ENCODE peak calls at places on chromosomes 12 and 14, in four cellular contexts. One of them, this sample, is unnamed.

GRCh38 chr12:46179693-46180452 is 89.0 kb downstream of the SLC38A1 start:
- DNase-seq in cardiac muscle cell: no peak
- DNase-seq in AG04450: no peak
- DNase-seq in IMR-90: no peak
- DNase-seq in this sample: no peak

GRCh38 chr14:92906823-92907222 is 16.1 kb upstream of the CHGA start:
- DNase-seq in cardiac muscle cell: no peak
- DNase-seq in AG04450: no peak
- DNase-seq in IMR-90: no peak
- DNase-seq in this sample: no peak

GRCh38 chr12:110171186-110171538 is 47.0 kb downstream of the IFT81 start:
- DNase-seq in cardiac muscle cell: no peak
- DNase-seq in AG04450: no peak
- DNase-seq in IMR-90: no peak
- DNase-seq in this sample: no peak

GRCh38 chr14:68780358-68781160 is 12.3 kb downstream of the ZFP36L1 start:
- DNase-seq in cardiac muscle cell: peak; percentile 89
- DNase-seq in AG04450: no peak
- DNase-seq in IMR-90: peak; percentile 62
- DNase-seq in this sample: no peak

GRCh38 chr12:66755727-66756395 is 77.0 kb upstream of the GRIP1 start:
- DNase-seq in cardiac muscle cell: no peak
- DNase-seq in AG04450: no peak
- DNase-seq in IMR-90: no peak
- DNase-seq in this sample: no peak

GRCh38 chr14:22557846-22558220 is 31.2 kb downstream of the DAD1 start:
- DNase-seq in cardiac muscle cell: no peak
- DNase-seq in AG04450: no peak
- DNase-seq in IMR-90: no peak
- DNase-seq in this sample: no peak

GRCh38 chr12:6871052-6871957 is 1.8 kb downstream of the SPSB2 start:
- DNase-seq in cardiac muscle cell: peak; percentile 21
- DNase-seq in AG04450: no peak
- DNase-seq in IMR-90: no peak
- DNase-seq in this sample: no peak

GRCh38 chr12:31958601-31959000 is 614 bp upstream of the RESF1 start:
- DNase-seq in cardiac muscle cell: no peak
- DNase-seq in AG04450: no peak
- DNase-seq in IMR-90: no peak
- DNase-seq in this sample: no peak

GRCh38 chr12:94832780-94833760 is 170.4 kb downstream of the NDUFA12 start:
- DNase-seq in cardiac muscle cell: peak; percentile 29
- DNase-seq in AG04450: no peak
- DNase-seq in IMR-90: peak; percentile 1
- DNase-seq in this sample: no peak

GRCh38 chr12:70074510-70074909 is 168.7 kb upstream of the CNOT2 start:
- DNase-seq in cardiac muscle cell: no peak
- DNase-seq in AG04450: no peak
- DNase-seq in IMR-90: no peak
- DNase-seq in this sample: no peak

GRCh38 chr12:32399373-32400113 is at the start of gene FGD4:
- DNase-seq in cardiac muscle cell: peak; percentile 91
- DNase-seq in AG04450: peak; percentile 13
- DNase-seq in IMR-90: peak; percentile 56
- DNase-seq in this sample: peak; percentile 87

GRCh38 chr14:37623552-37623951 is 28.1 kb downstream of the TTC6 start:
- DNase-seq in cardiac muscle cell: peak; percentile 55
- DNase-seq in AG04450: no peak
- DNase-seq in IMR-90: peak; percentile 81
- DNase-seq in this sample: peak; percentile 85

GRCh38 chr12:24364921-24365320 is 415.5 kb upstream of the SOX5 start:
- DNase-seq in cardiac muscle cell: no peak
- DNase-seq in AG04450: no peak
- DNase-seq in IMR-90: no peak
- DNase-seq in this sample: no peak

GRCh38 chr12:111322336-111323250 is 46.3 kb downstream of the PHETA1 start:
- DNase-seq in cardiac muscle cell: no peak
- DNase-seq in AG04450: no peak
- DNase-seq in IMR-90: no peak
- DNase-seq in this sample: no peak

GRCh38 chr14:61343471-61343870 is 22.1 kb downstream of the PRKCH start:
- DNase-seq in cardiac muscle cell: peak; percentile 34
- DNase-seq in AG04450: no peak
- DNase-seq in IMR-90: no peak
- DNase-seq in this sample: no peak

DNA sequence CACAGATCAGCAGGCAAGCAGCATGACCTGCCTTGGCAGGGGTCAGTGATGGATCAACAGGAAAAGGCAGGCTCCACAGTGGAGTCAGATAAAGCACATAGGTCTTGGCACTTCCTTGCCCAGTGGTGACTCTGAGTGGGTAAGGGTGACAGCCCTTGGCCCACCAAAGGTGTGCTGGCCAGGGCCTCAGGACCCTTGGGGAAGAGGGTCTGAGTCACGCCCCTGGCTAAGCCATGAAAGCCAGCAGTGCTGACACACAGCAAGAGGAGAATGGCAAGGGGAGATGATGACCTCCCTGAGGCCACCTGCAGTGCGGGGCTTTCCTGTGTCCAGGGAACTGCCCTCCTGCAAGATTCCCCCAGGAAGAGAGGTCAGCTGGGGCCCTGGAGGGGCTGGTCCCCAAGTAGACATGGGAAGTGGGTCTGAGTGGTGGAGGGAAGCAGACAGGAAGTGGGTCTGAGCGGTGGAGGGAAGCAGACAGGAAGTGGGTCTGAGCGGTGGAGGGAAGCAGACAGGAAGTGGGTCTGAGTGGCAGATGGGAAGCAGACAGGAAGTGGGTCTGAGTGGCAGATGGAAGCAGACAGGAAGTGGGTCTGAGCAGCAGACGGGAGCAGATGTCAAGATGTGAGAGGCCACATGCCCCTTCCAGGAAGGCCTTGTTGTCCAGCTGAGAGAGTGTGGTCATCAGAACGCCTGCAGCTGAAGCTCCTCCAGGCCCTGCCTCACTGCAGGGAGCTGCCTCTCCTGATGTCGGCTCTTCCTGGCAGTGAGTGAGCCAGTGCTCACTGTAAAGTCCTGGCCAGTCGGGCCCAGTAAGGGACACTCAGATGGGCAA is 34.8 kb downstream of the DIO3 start:
- DNase-seq in cardiac muscle cell: no peak
- DNase-seq in AG04450: no peak
- DNase-seq in IMR-90: no peak
- DNase-seq in this sample: no peak
- H3K4me3 ChIP-seq in cardiac muscle cell: no peak overlapping the region
- H3K4me3 ChIP-seq in AG04450: no peak overlapping the region
- H3K4me3 ChIP-seq in IMR-90: no peak overlapping the region
- H3K4me3 ChIP-seq in this sample: no peak overlapping the region

GRCh38 chr12:118052324-118053070 is 8.5 kb downstream of the WSB2 start:
- DNase-seq in cardiac muscle cell: peak; percentile 95
- DNase-seq in AG04450: peak; percentile 72
- DNase-seq in IMR-90: peak; percentile 95
- DNase-seq in this sample: no peak
- TF ChIP-seq CTCF in cardiac muscle cell: no peak
- TF ChIP-seq CTCF in AG04450: no peak
- TF ChIP-seq CTCF in IMR-90: no peak
- TF ChIP-seq CTCF in this sample: no peak

DNA sequence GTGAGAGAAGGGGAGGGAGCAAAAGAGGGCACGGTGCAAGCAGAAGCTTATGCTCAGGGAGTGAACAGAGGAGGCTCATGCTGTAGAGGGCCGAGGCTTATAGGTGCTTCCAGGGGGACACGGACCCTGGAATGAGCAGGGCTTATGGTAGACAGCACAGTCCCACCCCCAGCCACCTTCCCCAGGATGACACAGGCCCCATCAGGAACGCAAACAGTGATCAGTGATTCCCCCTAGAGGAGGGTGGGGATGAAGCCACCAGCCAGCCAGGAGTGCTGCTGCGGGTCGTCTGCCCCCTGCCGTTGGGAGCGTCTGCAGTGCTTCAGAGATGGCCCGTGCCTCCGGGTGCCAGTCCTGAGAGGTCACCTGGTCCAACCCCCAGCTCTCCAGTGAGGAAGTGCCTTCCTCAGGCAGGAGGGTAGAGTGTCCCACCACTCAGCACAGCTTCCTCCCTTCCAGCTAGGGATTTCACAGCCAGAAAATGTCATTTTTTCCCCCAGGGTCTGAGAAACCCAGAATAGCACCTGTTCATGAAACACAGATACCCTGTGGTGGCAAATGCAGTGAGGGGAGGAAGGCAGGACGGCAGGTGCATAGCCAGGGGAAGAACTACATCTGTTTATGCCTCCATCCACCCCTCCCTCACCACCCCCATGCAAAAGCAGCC is 60.7 kb downstream of the SLC6A12 start:
- DNase-seq in cardiac muscle cell: peak; percentile 60
- DNase-seq in AG04450: no peak
- DNase-seq in IMR-90: peak; percentile 54
- DNase-seq in this sample: no peak
- H3K4me3 ChIP-seq in cardiac muscle cell: no peak overlapping the region
- H3K4me3 ChIP-seq in AG04450: no peak overlapping the region
- H3K4me3 ChIP-seq in IMR-90: no peak overlapping the region
- H3K4me3 ChIP-seq in this sample: no peak overlapping the region

GRCh38 chr12:3218150-3218845 is 141.1 kb downstream of the TSPAN9 start:
- DNase-seq in cardiac muscle cell: peak; percentile 89
- DNase-seq in AG04450: no peak
- DNase-seq in IMR-90: peak; percentile 78
- DNase-seq in this sample: no peak
- TF ChIP-seq CTCF in cardiac muscle cell: peak; percentile 28
- TF ChIP-seq CTCF in AG04450: peak; percentile 8
- TF ChIP-seq CTCF in IMR-90: no peak
- TF ChIP-seq CTCF in this sample: no peak

GRCh38 chr14:73753887-73754880 is 40.0 kb upstream of the PNMA1 start:
- DNase-seq in cardiac muscle cell: peak; percentile 38
- DNase-seq in AG04450: no peak
- DNase-seq in IMR-90: no peak
- DNase-seq in this sample: no peak
- H3K4me3 ChIP-seq in cardiac muscle cell: no peak overlapping the region
- H3K4me3 ChIP-seq in AG04450: peak overlapping the region; percentile 41
- H3K4me3 ChIP-seq in IMR-90: no peak overlapping the region
- H3K4me3 ChIP-seq in this sample: peak overlapping the region; percentile 3

This sample was measured in LNCaP clone FGC.